ENCODE peak calls at places on chromosomes 4 and X, in ten cellular contexts. M, W, N, T, R, P, H, E, C and L are unnamed samples.

GRCh38 chrX:135625995-135626394 is 87.4 kb upstream of the CT45A1 start:
- DNase-seq in N (peak), W (no peak), P (no peak), E (peak), H (no peak), M (peak), T (peak), R (no peak), C (peak), L (peak)

GRCh38 chrX:39705299-39705698 is 392.5 kb downstream of the BCOR start:
- DNase-seq in N (peak), M (peak), C (peak), T (peak), R (peak), E (peak), W (peak), H (peak), P (peak), L (no peak)

GRCh38 chr4:152408514-152409327 is 127.2 kb downstream of the FBXW7 start:
- DNase-seq in R (no peak), W (no peak), N (peak), H (no peak), P (peak), C (peak), E (no peak), M (peak), T (peak), L (peak)

GRCh38 chrX:119552508-119552907 is 12.7 kb downstream of the STEEP1 start:
- DNase-seq in M (peak), C (peak), N (no peak), T (peak), P (peak), E (no peak), H (no peak), W (no peak), R (no peak), L (no peak)

GRCh38 chr4:69775488-69775887 is 15.1 kb upstream of the SULT1B1 start:
- DNase-seq in E (no peak), C (no peak), W (no peak), P (no peak), T (no peak), N (no peak), H (no peak), R (no peak), M (no peak), L (no peak)

GRCh38 chr4:102627831-102628523 is 126.8 kb downstream of the NFKB1 start:
- DNase-seq in R (no peak), N (peak), T (peak), M (peak), W (no peak), P (peak), E (no peak), C (peak), H (no peak), L (no peak)

GRCh38 chrX:41779058-41779564 is 55.1 kb downstream of the GPR82 start:
- DNase-seq in M (peak), P (peak), T (peak), H (no peak), E (no peak), W (no peak), N (no peak), R (no peak), C (peak), L (no peak)

GRCh38 chr4:1177274-1178141 is 5.1 kb upstream of the SPON2 start:
- DNase-seq in M (peak), R (no peak), T (no peak), N (peak), H (no peak), C (no peak), W (peak), E (no peak), P (no peak), L (no peak)

GRCh38 chr4:139973611-139974010 is 180.4 kb downstream of the MAML3 start:
- DNase-seq in P (no peak), T (no peak), H (no peak), C (no peak), E (no peak), N (no peak), R (no peak), M (no peak), W (no peak), L (no peak)

GRCh38 chr4:150280081-150280950 is 202.1 kb downstream of the DCLK2 start:
- DNase-seq in M (peak), W (no peak), H (peak), R (no peak), C (peak), E (peak), N (peak), T (peak), P (peak), L (no peak)

GRCh38 chrX:134569306-134569705 is 89.0 kb downstream of the PLAC1 start:
- DNase-seq in H (no peak), C (no peak), R (no peak), N (no peak), P (no peak), M (no peak), W (peak), T (no peak), E (no peak), L (no peak)

GRCh38 chr4:183783933-183784622 is 121.0 kb upstream of the STOX2 start:
- DNase-seq in T (peak), C (peak), N (no peak), R (no peak), P (peak), W (no peak), M (peak), H (no peak), E (no peak), L (no peak)

GRCh38 chrX:53283567-53283966 is 2.2 kb upstream of the IQSEC2 start:
- DNase-seq in N (no peak), W (no peak), R (no peak), T (no peak), P (no peak), M (no peak), H (no peak), C (no peak), E (no peak), L (no peak)

GRCh38 chrX:115378471-115378870 is 89.0 kb downstream of the LUZP4 start:
- DNase-seq in M (peak), W (no peak), P (peak), R (no peak), E (no peak), N (no peak), H (no peak), C (peak), T (peak), L (no peak)

GRCh38 chr4:76192221-76192620 is 21.4 kb downstream of the SCARB2 start:
- DNase-seq in H (no peak), M (peak), R (no peak), N (peak), T (no peak), P (no peak), E (no peak), C (no peak), W (no peak), L (no peak)

GRCh38 chr4:73726000-73726399 is 14.4 kb upstream of the CXCL8 start:
- DNase-seq in W (no peak), P (peak), M (peak), T (peak), E (no peak), R (peak), H (no peak), C (peak), N (no peak), L (no peak)

GRCh38 chrX:72620550-72621145 is 48.0 kb upstream of the HDAC8 start:
- DNase-seq in N (peak), E (no peak), P (peak), M (peak), H (no peak), W (no peak), C (peak), T (peak), R (peak), L (no peak)

GRCh38 chrX:72624194-72624593 is 51.6 kb upstream of the HDAC8 start:
- DNase-seq in N (peak), C (no peak), M (peak), W (no peak), P (no peak), R (no peak), H (no peak), T (no peak), E (no peak), L (no peak)

GRCh38 chrX:72621163-72621562 is 48.5 kb upstream of the HDAC8 start:
- DNase-seq in W (no peak), R (no peak), E (no peak), C (no peak), T (no peak), P (no peak), M (peak), N (no peak), H (no peak), L (no peak)

GRCh38 chrX:72621619-72622485 is 49.2 kb upstream of the HDAC8 start:
- DNase-seq in C (peak), M (peak), E (no peak), H (no peak), R (no peak), T (peak), N (no peak), W (no peak), P (peak), L (no peak)
- H3K4me3 ChIP-seq in C (no peak), M (no peak), E (no peak), H (no peak), R (no peak), T (no peak), N (no peak), W (no peak), P (no peak), L (no peak)

GRCh38 chr4:38385286-38386010 is 278.6 kb upstream of the KLF3 start:
- DNase-seq in H (no peak), T (no peak), N (no peak), C (no peak), M (peak), R (no peak), P (no peak), E (peak), W (no peak), L (no peak)
- H3K4me3 ChIP-seq in H (no peak), T (no peak), N (no peak), C (no peak), M (no peak), R (no peak), P (no peak), E (no peak), W (no peak), L (no peak)

DNA sequence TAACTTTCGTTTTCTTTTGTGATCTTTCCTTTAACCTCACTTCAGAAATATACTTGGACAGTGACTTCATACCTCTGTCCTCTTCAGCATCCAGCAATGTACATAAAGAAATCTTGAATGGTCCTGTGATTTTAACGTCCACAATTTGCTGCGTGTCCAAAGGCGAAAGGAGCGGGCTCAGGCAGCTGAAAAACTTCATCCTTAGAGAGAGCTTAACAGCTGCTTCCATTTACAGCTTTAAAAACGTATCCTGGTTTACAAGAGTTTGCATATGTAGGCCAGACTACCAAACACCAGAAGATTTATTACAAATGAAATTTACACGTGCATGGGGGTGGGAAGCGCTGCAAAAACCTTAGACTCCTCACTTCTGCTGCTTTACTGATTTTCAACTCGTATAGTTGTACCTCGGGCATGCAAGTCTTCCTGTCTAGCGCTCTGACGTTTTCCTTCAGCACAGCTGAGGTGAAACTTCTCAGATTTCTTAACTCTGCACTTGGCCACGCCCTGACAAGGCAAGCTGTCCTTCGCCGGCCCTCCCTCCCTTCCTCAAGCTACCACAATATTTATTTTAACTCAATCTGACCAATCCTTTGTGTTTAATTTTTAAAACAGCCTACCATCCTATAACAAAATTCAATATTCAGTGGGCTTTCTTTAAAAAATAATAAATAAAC is 406.4 kb downstream of the FAM47A start:
- DNase-seq in N (peak), T (no peak), M (no peak), C (no peak), P (no peak), H (no peak), R (no peak), W (no peak), E (peak), L (peak)
- H3K4me3 ChIP-seq in N (no peak), T (no peak), M (no peak), C (peak), P (no peak), H (peak), R (peak), W (no peak), E (peak), L (no peak)

GRCh38 chr4:25157071-25157470 is 3.2 kb downstream of the SEPSECS start:
- DNase-seq in W (no peak), H (no peak), C (no peak), M (no peak), P (no peak), N (peak), R (no peak), T (no peak), E (no peak), L (no peak)

GRCh38 chr4:25159837-25160713 is at the start of gene SEPSECS:
- DNase-seq in P (peak), N (peak), C (peak), W (peak), E (peak), M (peak), T (peak), R (peak), H (peak), L (peak)

GRCh38 chr4:25160714-25161598 is 707 bp upstream of the SEPSECS start:
- DNase-seq in E (no peak), W (no peak), M (no peak), T (no peak), C (no peak), N (peak), P (no peak), H (no peak), R (no peak), L (no peak)

GRCh38 chr4:25161599-25161960 is 1.3 kb upstream of the SEPSECS start:
- DNase-seq in N (peak), H (no peak), T (no peak), R (no peak), C (no peak), P (no peak), W (no peak), E (no peak), M (no peak), L (no peak)

GRCh38 chr4:25158817-25159216 is 1.4 kb downstream of the SEPSECS start:
- DNase-seq in P (no peak), H (no peak), W (no peak), T (no peak), N (peak), R (no peak), E (no peak), C (no peak), M (no peak), L (no peak)
- H3K4me3 ChIP-seq in P (no peak), H (no peak), W (no peak), T (no peak), N (peak), R (no peak), E (no peak), C (no peak), M (no peak), L (peak)

DNA sequence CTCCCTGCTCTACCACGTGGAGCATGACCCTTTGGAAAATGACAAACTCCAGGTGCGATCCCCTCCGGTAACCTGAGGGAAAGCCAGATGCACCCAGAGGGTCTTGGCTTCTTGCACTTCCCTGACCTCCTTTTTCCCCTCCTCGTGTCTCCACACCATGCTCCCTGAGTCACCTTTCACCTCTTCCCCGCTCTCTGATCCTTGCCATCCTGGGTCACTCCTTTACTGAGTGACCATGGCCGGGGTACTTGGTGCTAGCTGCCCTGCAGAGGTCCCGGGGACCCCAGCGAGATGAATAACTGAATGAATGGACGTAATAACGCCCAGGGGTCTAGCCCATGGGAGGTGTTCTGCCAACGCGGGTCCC is 401 bp upstream of the ZFP92 start:
- DNase-seq in W (no peak), T (no peak), R (no peak), N (no peak), P (no peak), H (peak), M (no peak), C (no peak), E (no peak), L (no peak)
- H3K4me3 ChIP-seq in W (no peak), T (no peak), R (peak), N (no peak), P (no peak), H (peak), M (no peak), C (no peak), E (no peak), L (peak)